ENCODE peak calls at places on chromosomes 11 and 22, in six cellular contexts. V, S, T, H, O and K are unnamed samples. For H3K9me3, the result is how much of the 10 kb centered on the place peaks cover.

GRCh38 chr11:95282337-95282751 is 51.3 kb upstream of the SESN3 start:
- DNase-seq in V (no peak), S (no peak), T (no peak), H (no peak), O (no peak), K (no peak)

GRCh38 chr22:30232716-30233218 is 13.8 kb downstream of the LIF start:
- DNase-seq in V (no peak), S (no peak), T (no peak), H (no peak), O (no peak), K (no peak)

GRCh38 chr22:29205260-29205597 is 467 bp upstream of the EMID1 start:
- DNase-seq in V (no peak), S (no peak), T (no peak), H (no peak), O (no peak), K (no peak)

GRCh38 chr11:14645985-14646900 is 2.6 kb downstream of the PDE3B start:
- DNase-seq in V (no peak), S (no peak), T (no peak), H (no peak), O (no peak), K (no peak)

GRCh38 chr11:128669491-128669890 is 24.4 kb upstream of the FLI1 start:
- DNase-seq in V (no peak), S (no peak), T (no peak), H (no peak), O (no peak), K (no peak)

GRCh38 chr11:119438599-119438998 is 15.6 kb upstream of the THY1 start:
- DNase-seq in V (no peak), S (no peak), T (no peak), H (no peak), O (no peak), K (no peak)

GRCh38 chr22:38148252-38148651 is 33.4 kb downstream of the PLA2G6 start:
- DNase-seq in V (no peak), S (no peak), T (no peak), H (no peak), O (no peak), K (peak)

GRCh38 chr11:45736424-45736823 is 68.5 kb upstream of the SLC35C1 start:
- DNase-seq in V (no peak), S (no peak), T (no peak), H (no peak), O (peak), K (peak)

GRCh38 chr11:125570952-125571351 is 1.7 kb downstream of the EI24 start:
- DNase-seq in V (no peak), S (no peak), T (no peak), H (no peak), O (no peak), K (no peak)

GRCh38 chr11:124481365-124482323 is 36.1 kb upstream of the OR8B8 start:
- DNase-seq in V (peak), S (peak), T (no peak), H (peak), O (no peak), K (no peak)

GRCh38 chr11:69102732-69103615 is 52.8 kb upstream of the SMIM38 start:
- DNase-seq in V (no peak), S (no peak), T (no peak), H (peak), O (no peak), K (no peak)

GRCh38 chr22:43302462-43303109 is 40.6 kb downstream of the SCUBE1 start:
- DNase-seq in V (no peak), S (no peak), T (no peak), H (no peak), O (no peak), K (no peak)

GRCh38 chr11:73386568-73386967 is 10.4 kb downstream of the RELT start:
- DNase-seq in V (no peak), S (no peak), T (no peak), H (no peak), O (no peak), K (no peak)

GRCh38 chr11:101034076-101034475 is 95.5 kb downstream of the PGR start:
- DNase-seq in V (no peak), S (peak), T (no peak), H (no peak), O (peak), K (peak)

GRCh38 chr11:112321521-112322172 is 61.0 kb upstream of the PLET1 start:
- DNase-seq in V (no peak), S (peak), T (peak), H (no peak), O (peak), K (no peak)

GRCh38 chr11:120972621-120973020 is 51.3 kb upstream of the TBCEL start:
- DNase-seq in V (no peak), S (no peak), T (no peak), H (no peak), O (no peak), K (no peak)

GRCh38 chr22:38246692-38247091 is 26.1 kb downstream of the TMEM184B start:
- DNase-seq in V (no peak), S (no peak), T (no peak), H (no peak), O (peak), K (peak)

GRCh38 chr11:67118059-67118766 is 850 bp upstream of the KDM2A start:
- DNase-seq in V (peak), S (peak), T (peak), H (peak), O (peak), K (peak)

GRCh38 chr11:30143098-30143705 is 87.6 kb upstream of the FSHB start:
- DNase-seq in V (peak), S (peak), T (no peak), H (peak), O (no peak), K (no peak)

DNA sequence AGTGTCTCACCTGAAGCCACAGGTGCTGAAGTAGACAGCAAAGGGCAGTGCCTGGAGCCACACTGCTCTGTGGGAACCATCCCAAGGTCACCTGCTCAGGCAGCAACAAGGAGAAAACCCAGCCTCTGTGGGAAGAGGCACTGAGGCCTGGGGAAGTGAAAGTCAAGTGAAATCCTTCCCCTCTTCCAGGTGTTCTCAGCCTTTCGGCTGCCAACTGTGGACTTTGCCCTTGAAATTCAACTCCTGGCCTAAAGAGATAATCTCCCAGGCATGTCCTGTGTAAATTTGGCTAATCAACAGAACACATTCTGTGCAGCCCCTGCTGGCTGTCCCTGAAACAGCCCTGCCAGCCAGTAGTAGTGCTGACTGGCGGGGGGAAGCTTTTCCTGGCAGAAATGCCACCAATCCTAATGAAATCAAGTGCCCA is 112.1 kb downstream of the RPL27A start:
- DNase-seq in V (no peak), S (peak), T (peak), H (no peak), O (no peak), K (no peak)
- TF ChIP-seq CTCF in V (no peak), S (peak), T (peak), H (peak), O (peak), K (peak)

DNA sequence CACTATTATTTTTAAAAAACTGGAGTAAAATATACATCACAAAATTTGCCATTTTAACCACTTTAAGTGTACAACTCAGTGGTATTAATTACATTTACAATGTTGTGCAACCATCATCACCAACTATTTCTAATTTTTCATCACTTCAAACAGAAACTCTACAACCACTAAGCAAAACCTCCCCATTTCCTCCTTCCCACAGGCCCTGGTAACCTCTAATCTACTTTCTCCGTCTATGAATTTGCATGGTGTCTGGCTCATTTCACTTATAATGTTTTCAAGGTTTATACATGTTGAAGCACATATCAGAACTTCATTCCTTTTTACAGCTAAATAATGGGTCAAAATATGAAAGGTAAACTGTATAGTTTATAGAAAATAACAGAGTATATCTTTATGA is 24.4 kb downstream of the DDI1 start:
- DNase-seq in V (no peak), S (no peak), T (no peak), H (no peak), O (no peak), K (no peak)
- H3K9me3 ChIP-seq in V (under half), S (under half), T (under half), H (under half), O (under half), K (under half)

DNA sequence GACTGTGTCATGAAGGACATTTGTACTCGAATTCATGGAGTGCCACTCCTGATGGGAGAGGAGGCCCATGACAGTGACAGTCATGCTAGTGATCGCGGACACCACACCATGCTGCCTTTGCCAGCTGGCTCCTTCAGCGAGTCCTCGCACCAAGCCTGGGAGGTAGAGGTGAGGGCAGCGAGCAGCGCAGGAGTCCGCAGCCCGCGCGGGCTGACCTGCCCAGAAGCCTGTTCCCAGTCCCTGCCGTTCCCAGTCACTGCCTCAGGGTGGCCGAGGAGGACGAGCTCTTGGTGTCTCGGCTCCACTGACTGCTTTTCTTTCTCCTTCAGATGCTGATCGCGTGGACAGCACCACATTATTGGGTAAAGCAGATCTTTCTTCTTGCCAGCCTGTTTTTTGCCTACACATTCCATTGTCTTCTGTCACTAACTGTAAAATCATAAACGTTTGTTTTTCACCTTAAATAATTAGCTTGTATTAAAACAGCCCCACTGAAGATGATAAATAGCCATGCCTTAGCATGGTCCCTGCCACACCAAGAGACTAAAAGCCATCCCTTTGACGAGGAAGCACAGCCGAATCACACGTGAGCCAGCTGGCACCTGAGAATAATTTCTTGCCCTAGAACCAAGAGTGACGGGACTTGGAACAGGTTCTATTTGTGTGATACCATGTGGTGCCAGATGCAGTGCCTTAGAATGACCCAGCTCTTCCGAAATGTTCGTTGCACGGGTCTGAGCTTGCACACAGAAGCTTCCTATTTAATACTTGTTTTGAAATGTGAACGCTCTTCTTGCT is 25.5 kb downstream of the FAM118A start:
- DNase-seq in V (no peak), S (peak), T (no peak), H (peak), O (peak), K (no peak)
- TF ChIP-seq CTCF in V (no peak), S (peak), T (no peak), H (no peak), O (peak), K (no peak)

GRCh38 chr11:60252208-60252566 is 9.2 kb upstream of the MS4A4E start:
- DNase-seq in V (no peak), S (no peak), T (no peak), H (no peak), O (no peak), K (no peak)
- H3K9me3 ChIP-seq in V (under half), S (under half), T (under half), H (under half), O (under half), K (under half)